ENCODE peak calls at places on chromosomes 12 and 14, in five cellular contexts. One of them, this sample, is unnamed.

GRCh38 chr12:116248433-116248832 is 29.1 kb downstream of the MED13L start:
- DNase-seq in stromal cell of bone marrow: no peak
- DNase-seq in memory B cell: no peak
- DNase-seq in pancreas: no peak
- DNase-seq in endothelial cell: no peak
- DNase-seq in this sample: no peak

GRCh38 chr12:105331805-105332251 is 1.3 kb downstream of the C12orf75 start:
- DNase-seq in stromal cell of bone marrow: no peak
- DNase-seq in memory B cell: no peak
- DNase-seq in pancreas: no peak
- DNase-seq in endothelial cell: no peak
- DNase-seq in this sample: peak

GRCh38 chr12:79454338-79454777 is 236.4 kb downstream of the PAWR start:
- DNase-seq in stromal cell of bone marrow: peak
- DNase-seq in memory B cell: no peak
- DNase-seq in pancreas: no peak
- DNase-seq in endothelial cell: no peak
- DNase-seq in this sample: no peak

GRCh38 chr12:39365364-39366001 is 77.4 kb downstream of the KIF21A start:
- DNase-seq in stromal cell of bone marrow: no peak
- DNase-seq in memory B cell: no peak
- DNase-seq in pancreas: no peak
- DNase-seq in endothelial cell: no peak
- DNase-seq in this sample: no peak

GRCh38 chr14:92945959-92946846 is 23.3 kb downstream of the CHGA start:
- DNase-seq in stromal cell of bone marrow: peak
- DNase-seq in memory B cell: no peak
- DNase-seq in pancreas: peak
- DNase-seq in endothelial cell: no peak
- DNase-seq in this sample: no peak

GRCh38 chr12:54047964-54048303 is 5.7 kb upstream of the HOXC4 start:
- DNase-seq in stromal cell of bone marrow: no peak
- DNase-seq in memory B cell: no peak
- DNase-seq in pancreas: no peak
- DNase-seq in endothelial cell: no peak
- DNase-seq in this sample: no peak

GRCh38 chr12:26651566-26652188 is 181.3 kb downstream of the ITPR2 start:
- DNase-seq in stromal cell of bone marrow: peak
- DNase-seq in memory B cell: peak
- DNase-seq in pancreas: no peak
- DNase-seq in endothelial cell: peak
- DNase-seq in this sample: peak

GRCh38 chr12:71214511-71215285 is 56.9 kb upstream of the TSPAN8 start:
- DNase-seq in stromal cell of bone marrow: no peak
- DNase-seq in memory B cell: no peak
- DNase-seq in pancreas: peak
- DNase-seq in endothelial cell: no peak
- DNase-seq in this sample: no peak

GRCh38 chr12:57775563-57776246 is 3.3 kb downstream of the EEF1AKMT3 start:
- DNase-seq in stromal cell of bone marrow: no peak
- DNase-seq in memory B cell: no peak
- DNase-seq in pancreas: no peak
- DNase-seq in endothelial cell: no peak
- DNase-seq in this sample: peak

GRCh38 chr12:5434647-5434968 is 2.7 kb downstream of the NTF3 start:
- DNase-seq in stromal cell of bone marrow: no peak
- DNase-seq in memory B cell: no peak
- DNase-seq in pancreas: no peak
- DNase-seq in endothelial cell: no peak
- DNase-seq in this sample: no peak

GRCh38 chr12:38056701-38057689 is 259.6 kb upstream of the ALG10B start:
- DNase-seq in stromal cell of bone marrow: no peak
- DNase-seq in memory B cell: no peak
- DNase-seq in pancreas: no peak
- DNase-seq in endothelial cell: no peak
- DNase-seq in this sample: no peak

GRCh38 chr14:42930058-42930457 is 1323.4 kb downstream of the LRFN5 start:
- DNase-seq in stromal cell of bone marrow: no peak
- DNase-seq in memory B cell: no peak
- DNase-seq in pancreas: peak
- DNase-seq in endothelial cell: peak
- DNase-seq in this sample: no peak

GRCh38 chr12:103269962-103270361 is 225.8 kb downstream of the C12orf42 start:
- DNase-seq in stromal cell of bone marrow: no peak
- DNase-seq in memory B cell: no peak
- DNase-seq in pancreas: no peak
- DNase-seq in endothelial cell: no peak
- DNase-seq in this sample: no peak

GRCh38 chr14:93132472-93133065 is 16.8 kb upstream of the ITPK1 start:
- DNase-seq in stromal cell of bone marrow: peak
- DNase-seq in memory B cell: no peak
- DNase-seq in pancreas: peak
- DNase-seq in endothelial cell: peak
- DNase-seq in this sample: peak

GRCh38 chr14:56333361-56334279 is 215.4 kb downstream of the PELI2 start:
- DNase-seq in stromal cell of bone marrow: peak
- DNase-seq in memory B cell: no peak
- DNase-seq in pancreas: no peak
- DNase-seq in endothelial cell: no peak
- DNase-seq in this sample: no peak

GRCh38 chr12:47270782-47271664 is 191.3 kb upstream of the AMIGO2 start:
- DNase-seq in stromal cell of bone marrow: peak
- DNase-seq in memory B cell: no peak
- DNase-seq in pancreas: no peak
- DNase-seq in endothelial cell: no peak
- DNase-seq in this sample: peak

GRCh38 chr12:1007994-1008393 is 17.0 kb downstream of the ERC1 start:
- DNase-seq in stromal cell of bone marrow: no peak
- DNase-seq in memory B cell: no peak
- DNase-seq in pancreas: no peak
- DNase-seq in endothelial cell: no peak
- DNase-seq in this sample: no peak